ENCODE peak calls at places on chromosomes 16 and 17, in nine cellular contexts. One of them, this sample, is unnamed.

GRCh38 chr16:54602666-54603065 is 316.1 kb upstream of the IRX3 start:
- DNase-seq in bronchial epithelial cell: no peak
- DNase-seq in psoas muscle: no peak
- DNase-seq in uterus: no peak
- DNase-seq in cardiac muscle cell: no peak
- DNase-seq in lower leg skin: no peak
- DNase-seq in lower lobe of right lung: no peak
- DNase-seq in suprapubic skin: no peak
- DNase-seq in lung: no peak
- DNase-seq in this sample: no peak

GRCh38 chr16:10037771-10038170 is 144.5 kb downstream of the GRIN2A start:
- DNase-seq in lower lobe of right lung: no peak
- DNase-seq in uterus: no peak
- DNase-seq in psoas muscle: no peak
- DNase-seq in cardiac muscle cell: no peak
- DNase-seq in suprapubic skin: no peak
- DNase-seq in bronchial epithelial cell: no peak
- DNase-seq in lung: no peak
- DNase-seq in lower leg skin: no peak
- DNase-seq in this sample: no peak

GRCh38 chr17:40113961-40114272 is 7.9 kb upstream of the MSL1 start:
- DNase-seq in cardiac muscle cell: no peak
- DNase-seq in psoas muscle: no peak
- DNase-seq in suprapubic skin: no peak
- DNase-seq in bronchial epithelial cell: no peak
- DNase-seq in lower leg skin: no peak
- DNase-seq in uterus: no peak
- DNase-seq in lower lobe of right lung: no peak
- DNase-seq in lung: no peak
- DNase-seq in this sample: no peak

GRCh38 chr17:82787081-82787848 is 35.4 kb downstream of the TBCD start:
- DNase-seq in lower leg skin: peak; percentile 76
- DNase-seq in psoas muscle: peak; percentile 90
- DNase-seq in cardiac muscle cell: no peak
- DNase-seq in uterus: peak; percentile 75
- DNase-seq in lower lobe of right lung: no peak
- DNase-seq in suprapubic skin: peak; percentile 93
- DNase-seq in lung: no peak
- DNase-seq in bronchial epithelial cell: peak; percentile 93
- DNase-seq in this sample: peak; percentile 77

GRCh38 chr16:554640-555413 is 5.4 kb upstream of the PRR35 start:
- DNase-seq in suprapubic skin: no peak
- DNase-seq in cardiac muscle cell: no peak
- DNase-seq in uterus: no peak
- DNase-seq in lower leg skin: no peak
- DNase-seq in psoas muscle: peak; percentile 69
- DNase-seq in bronchial epithelial cell: no peak
- DNase-seq in lower lobe of right lung: no peak
- DNase-seq in lung: no peak
- DNase-seq in this sample: no peak

GRCh38 chr16:57914244-57915173 is 56.4 kb downstream of the CNGB1 start:
- DNase-seq in cardiac muscle cell: no peak
- DNase-seq in lung: no peak
- DNase-seq in suprapubic skin: no peak
- DNase-seq in lower lobe of right lung: no peak
- DNase-seq in lower leg skin: no peak
- DNase-seq in uterus: no peak
- DNase-seq in bronchial epithelial cell: no peak
- DNase-seq in psoas muscle: no peak
- DNase-seq in this sample: no peak

GRCh38 chr16:53546988-53547391 is 44.0 kb upstream of the AKTIP start:
- DNase-seq in suprapubic skin: no peak
- DNase-seq in lower lobe of right lung: no peak
- DNase-seq in bronchial epithelial cell: peak; percentile 17
- DNase-seq in uterus: no peak
- DNase-seq in lung: no peak
- DNase-seq in psoas muscle: no peak
- DNase-seq in lower leg skin: no peak
- DNase-seq in cardiac muscle cell: peak; percentile 32
- DNase-seq in this sample: peak; percentile 29

GRCh38 chr17:19800571-19800970 is 52.5 kb upstream of the ALDH3A1 start:
- DNase-seq in uterus: no peak
- DNase-seq in cardiac muscle cell: no peak
- DNase-seq in lower leg skin: no peak
- DNase-seq in lung: no peak
- DNase-seq in lower lobe of right lung: no peak
- DNase-seq in suprapubic skin: no peak
- DNase-seq in bronchial epithelial cell: no peak
- DNase-seq in psoas muscle: no peak
- DNase-seq in this sample: peak; percentile 16

GRCh38 chr17:43740541-43740940 is 18.1 kb downstream of the SOST start:
- DNase-seq in uterus: no peak
- DNase-seq in suprapubic skin: no peak
- DNase-seq in lower leg skin: no peak
- DNase-seq in lung: no peak
- DNase-seq in bronchial epithelial cell: peak; percentile 55
- DNase-seq in cardiac muscle cell: no peak
- DNase-seq in psoas muscle: no peak
- DNase-seq in lower lobe of right lung: no peak
- DNase-seq in this sample: no peak

GRCh38 chr17:16106161-16106891 is 106.7 kb downstream of the TTC19 start:
- DNase-seq in psoas muscle: no peak
- DNase-seq in bronchial epithelial cell: peak; percentile 11
- DNase-seq in suprapubic skin: no peak
- DNase-seq in lung: no peak
- DNase-seq in cardiac muscle cell: no peak
- DNase-seq in lower lobe of right lung: no peak
- DNase-seq in lower leg skin: no peak
- DNase-seq in uterus: peak; percentile 48
- DNase-seq in this sample: no peak

GRCh38 chr16:8674413-8675022 is at the start of gene ABAT:
- DNase-seq in lung: peak; percentile 90
- DNase-seq in bronchial epithelial cell: peak; percentile 63
- DNase-seq in cardiac muscle cell: peak; percentile 93
- DNase-seq in suprapubic skin: peak; percentile 96
- DNase-seq in lower leg skin: peak; percentile 82
- DNase-seq in lower lobe of right lung: peak; percentile 93
- DNase-seq in psoas muscle: peak; percentile 90
- DNase-seq in uterus: peak; percentile 88
- DNase-seq in this sample: peak; percentile 91

GRCh38 chr17:60077672-60078519 is 825 bp downstream of the HEATR6 start:
- DNase-seq in uterus: no peak
- DNase-seq in bronchial epithelial cell: peak; percentile 27
- DNase-seq in suprapubic skin: no peak
- DNase-seq in lung: no peak
- DNase-seq in lower lobe of right lung: no peak
- DNase-seq in psoas muscle: no peak
- DNase-seq in cardiac muscle cell: no peak
- DNase-seq in lower leg skin: no peak
- DNase-seq in this sample: no peak

GRCh38 chr16:53821957-53822625 is 118.1 kb downstream of the FTO start:
- DNase-seq in bronchial epithelial cell: peak; percentile 79
- DNase-seq in lower leg skin: no peak
- DNase-seq in psoas muscle: no peak
- DNase-seq in uterus: no peak
- DNase-seq in suprapubic skin: no peak
- DNase-seq in lung: no peak
- DNase-seq in lower lobe of right lung: no peak
- DNase-seq in cardiac muscle cell: no peak
- DNase-seq in this sample: no peak

GRCh38 chr17:81901167-81902022 is 643 bp upstream of the NPB start:
- DNase-seq in bronchial epithelial cell: no peak
- DNase-seq in lower leg skin: no peak
- DNase-seq in uterus: no peak
- DNase-seq in cardiac muscle cell: no peak
- DNase-seq in suprapubic skin: no peak
- DNase-seq in lung: no peak
- DNase-seq in lower lobe of right lung: no peak
- DNase-seq in psoas muscle: no peak
- DNase-seq in this sample: no peak

GRCh38 chr17:10161392-10161791 is 37.0 kb downstream of the GAS7 start:
- DNase-seq in uterus: no peak
- DNase-seq in psoas muscle: no peak
- DNase-seq in lower leg skin: no peak
- DNase-seq in suprapubic skin: no peak
- DNase-seq in lung: no peak
- DNase-seq in cardiac muscle cell: no peak
- DNase-seq in lower lobe of right lung: no peak
- DNase-seq in bronchial epithelial cell: no peak
- DNase-seq in this sample: no peak

GRCh38 chr16:85871756-85872155 is 27.2 kb upstream of the IRF8 start:
- DNase-seq in lower lobe of right lung: no peak
- DNase-seq in lung: no peak
- DNase-seq in suprapubic skin: no peak
- DNase-seq in cardiac muscle cell: no peak
- DNase-seq in psoas muscle: no peak
- DNase-seq in uterus: no peak
- DNase-seq in lower leg skin: no peak
- DNase-seq in bronchial epithelial cell: no peak
- DNase-seq in this sample: no peak

GRCh38 chr17:14048169-14048568 is 21.1 kb upstream of the COX10 start:
- DNase-seq in cardiac muscle cell: no peak
- DNase-seq in lower lobe of right lung: no peak
- DNase-seq in psoas muscle: no peak
- DNase-seq in lower leg skin: no peak
- DNase-seq in bronchial epithelial cell: no peak
- DNase-seq in uterus: no peak
- DNase-seq in lung: no peak
- DNase-seq in suprapubic skin: no peak
- DNase-seq in this sample: no peak
- TF ChIP-seq CTCF in cardiac muscle cell: peak; percentile 23
- TF ChIP-seq CTCF in lower lobe of right lung: peak; percentile 23
- TF ChIP-seq CTCF in psoas muscle: peak; percentile 18
- TF ChIP-seq CTCF in lower leg skin: no peak
- TF ChIP-seq CTCF in bronchial epithelial cell: peak; percentile 37
- TF ChIP-seq CTCF in uterus: no peak
- TF ChIP-seq CTCF in lung: no peak
- TF ChIP-seq CTCF in suprapubic skin: no peak
- TF ChIP-seq CTCF in this sample: peak; percentile 26

GRCh38 chr17:79233916-79234551 is 159.4 kb downstream of the ENGASE start:
- DNase-seq in bronchial epithelial cell: no peak
- DNase-seq in lower leg skin: no peak
- DNase-seq in cardiac muscle cell: no peak
- DNase-seq in lower lobe of right lung: no peak
- DNase-seq in lung: no peak
- DNase-seq in psoas muscle: no peak
- DNase-seq in suprapubic skin: no peak
- DNase-seq in uterus: no peak
- DNase-seq in this sample: no peak
- H3K4me3 ChIP-seq in bronchial epithelial cell: no peak overlapping the region
- H3K4me3 ChIP-seq in lower leg skin: no peak overlapping the region
- H3K4me3 ChIP-seq in cardiac muscle cell: no peak overlapping the region
- H3K4me3 ChIP-seq in lower lobe of right lung: no peak overlapping the region
- H3K4me3 ChIP-seq in lung: no peak overlapping the region
- H3K4me3 ChIP-seq in psoas muscle: no peak overlapping the region
- H3K4me3 ChIP-seq in suprapubic skin: no peak overlapping the region
- H3K4me3 ChIP-seq in uterus: no peak overlapping the region
- H3K4me3 ChIP-seq in this sample: no peak overlapping the region

GRCh38 chr17:74736423-74737298 is at the start of gene RAB37:
- DNase-seq in lower leg skin: no peak
- DNase-seq in cardiac muscle cell: peak; percentile 38
- DNase-seq in suprapubic skin: no peak
- DNase-seq in bronchial epithelial cell: no peak
- DNase-seq in uterus: no peak
- DNase-seq in lower lobe of right lung: peak; percentile 75
- DNase-seq in psoas muscle: peak; percentile 48
- DNase-seq in lung: no peak
- DNase-seq in this sample: peak; percentile 59
- TF ChIP-seq CTCF in lower leg skin: no peak
- TF ChIP-seq CTCF in cardiac muscle cell: peak; percentile 37
- TF ChIP-seq CTCF in suprapubic skin: no peak
- TF ChIP-seq CTCF in bronchial epithelial cell: peak; percentile 54
- TF ChIP-seq CTCF in uterus: no peak
- TF ChIP-seq CTCF in lower lobe of right lung: peak; percentile 61
- TF ChIP-seq CTCF in psoas muscle: peak; percentile 29
- TF ChIP-seq CTCF in lung: peak; percentile 32
- TF ChIP-seq CTCF in this sample: peak; percentile 68

DNA sequence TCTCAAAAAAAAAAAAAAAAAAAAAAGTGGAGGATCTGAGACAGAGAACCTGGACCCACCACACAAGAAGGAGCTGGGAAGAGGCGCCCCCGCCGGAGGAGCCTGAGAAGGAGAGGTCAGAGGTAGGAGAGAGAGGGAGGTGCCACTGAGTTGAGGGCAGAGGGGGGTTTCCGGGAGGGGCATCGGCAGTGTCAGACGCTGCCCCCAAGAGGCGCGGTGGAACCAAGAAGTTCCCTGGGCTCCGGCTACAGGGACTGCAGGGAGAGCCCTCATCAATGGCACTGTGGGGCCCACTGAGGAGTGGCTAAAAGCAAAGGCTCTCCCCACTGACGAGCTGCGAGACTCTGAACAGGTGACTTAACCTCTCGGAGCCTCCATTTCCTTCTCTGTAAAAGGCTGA is 4.2 kb downstream of the CCDC42 start:
- DNase-seq in suprapubic skin: no peak
- DNase-seq in psoas muscle: no peak
- DNase-seq in bronchial epithelial cell: no peak
- DNase-seq in uterus: no peak
- DNase-seq in lower lobe of right lung: no peak
- DNase-seq in lower leg skin: no peak
- DNase-seq in lung: no peak
- DNase-seq in cardiac muscle cell: peak; percentile 17
- DNase-seq in this sample: peak; percentile 40
- H3K4me3 ChIP-seq in suprapubic skin: no peak overlapping the region
- H3K4me3 ChIP-seq in psoas muscle: no peak overlapping the region
- H3K4me3 ChIP-seq in bronchial epithelial cell: no peak overlapping the region
- H3K4me3 ChIP-seq in uterus: no peak overlapping the region
- H3K4me3 ChIP-seq in lower lobe of right lung: peak overlapping the region; percentile 29
- H3K4me3 ChIP-seq in lower leg skin: no peak overlapping the region
- H3K4me3 ChIP-seq in lung: no peak overlapping the region
- H3K4me3 ChIP-seq in cardiac muscle cell: no peak overlapping the region
- H3K4me3 ChIP-seq in this sample: peak overlapping the region; percentile 16

GRCh38 chr17:18158022-18158600 is 25.5 kb upstream of the ALKBH5 start:
- DNase-seq in bronchial epithelial cell: peak; percentile 92
- DNase-seq in lower leg skin: peak; percentile 90
- DNase-seq in uterus: peak; percentile 95
- DNase-seq in suprapubic skin: peak; percentile 98
- DNase-seq in psoas muscle: peak; percentile 92
- DNase-seq in lower lobe of right lung: peak; percentile 99
- DNase-seq in lung: peak; percentile 97
- DNase-seq in cardiac muscle cell: peak; percentile 81
- DNase-seq in this sample: peak; percentile 93
- TF ChIP-seq CTCF in bronchial epithelial cell: no peak
- TF ChIP-seq CTCF in lower leg skin: no peak
- TF ChIP-seq CTCF in uterus: no peak
- TF ChIP-seq CTCF in suprapubic skin: no peak
- TF ChIP-seq CTCF in psoas muscle: no peak
- TF ChIP-seq CTCF in lower lobe of right lung: no peak
- TF ChIP-seq CTCF in lung: no peak
- TF ChIP-seq CTCF in cardiac muscle cell: no peak
- TF ChIP-seq CTCF in this sample: no peak